ENCODE peak calls at places on chromosomes 11 and 22, in five cellular contexts. One of them, this sample, is unnamed.

GRCh38 chr11:71112990-71113389 is 139.4 kb downstream of the SHANK2 start:
- DNase-seq in CD8-positive, alpha-beta T cell: no peak
- DNase-seq in cardiac fibroblast: no peak
- DNase-seq in hypothalamus: no peak
- DNase-seq in hepatic stellate cell: no peak
- DNase-seq in this sample: no peak

GRCh38 chr11:10002221-10002620 is 291.8 kb downstream of the SBF2 start:
- DNase-seq in CD8-positive, alpha-beta T cell: no peak
- DNase-seq in cardiac fibroblast: no peak
- DNase-seq in hypothalamus: no peak
- DNase-seq in hepatic stellate cell: no peak
- DNase-seq in this sample: no peak

GRCh38 chr22:20128902-20129746 is 2.5 kb upstream of the ZDHHC8 start:
- DNase-seq in CD8-positive, alpha-beta T cell: no peak
- DNase-seq in cardiac fibroblast: peak
- DNase-seq in hypothalamus: no peak
- DNase-seq in hepatic stellate cell: peak
- DNase-seq in this sample: peak

GRCh38 chr11:119195680-119196079 is 10.4 kb downstream of the NHERF4 start:
- DNase-seq in CD8-positive, alpha-beta T cell: no peak
- DNase-seq in cardiac fibroblast: peak
- DNase-seq in hypothalamus: no peak
- DNase-seq in hepatic stellate cell: peak
- DNase-seq in this sample: no peak

GRCh38 chr11:10326080-10326964 is 21.4 kb downstream of the ADM start:
- DNase-seq in CD8-positive, alpha-beta T cell: no peak
- DNase-seq in cardiac fibroblast: peak
- DNase-seq in hypothalamus: no peak
- DNase-seq in hepatic stellate cell: no peak
- DNase-seq in this sample: no peak

GRCh38 chr11:86811637-86812321 is 11.4 kb downstream of the PRSS23 start:
- DNase-seq in CD8-positive, alpha-beta T cell: no peak
- DNase-seq in cardiac fibroblast: peak
- DNase-seq in hypothalamus: no peak
- DNase-seq in hepatic stellate cell: peak
- DNase-seq in this sample: no peak

GRCh38 chr11:121983901-121984300 is 132.1 kb downstream of the BLID start:
- DNase-seq in CD8-positive, alpha-beta T cell: no peak
- DNase-seq in cardiac fibroblast: no peak
- DNase-seq in hypothalamus: no peak
- DNase-seq in hepatic stellate cell: no peak
- DNase-seq in this sample: no peak

GRCh38 chr11:111360150-111361043 is 18.7 kb downstream of the POU2AF1 start:
- DNase-seq in CD8-positive, alpha-beta T cell: no peak
- DNase-seq in cardiac fibroblast: no peak
- DNase-seq in hypothalamus: no peak
- DNase-seq in hepatic stellate cell: no peak
- DNase-seq in this sample: no peak

GRCh38 chr22:30385913-30386312 is 1.3 kb downstream of the RNF215 start:
- DNase-seq in CD8-positive, alpha-beta T cell: no peak
- DNase-seq in cardiac fibroblast: no peak
- DNase-seq in hypothalamus: no peak
- DNase-seq in hepatic stellate cell: no peak
- DNase-seq in this sample: no peak

GRCh38 chr11:8360086-8360828 is 96.6 kb upstream of the LMO1 start:
- DNase-seq in CD8-positive, alpha-beta T cell: no peak
- DNase-seq in cardiac fibroblast: no peak
- DNase-seq in hypothalamus: no peak
- DNase-seq in hepatic stellate cell: no peak
- DNase-seq in this sample: no peak

GRCh38 chr11:7907121-7907520 is 23.9 kb downstream of the OR10A6 start:
- DNase-seq in CD8-positive, alpha-beta T cell: no peak
- DNase-seq in cardiac fibroblast: no peak
- DNase-seq in hypothalamus: no peak
- DNase-seq in hepatic stellate cell: no peak
- DNase-seq in this sample: no peak

GRCh38 chr22:31707519-31707918 is 42.4 kb downstream of the PRR14L start:
- DNase-seq in CD8-positive, alpha-beta T cell: no peak
- DNase-seq in cardiac fibroblast: no peak
- DNase-seq in hypothalamus: no peak
- DNase-seq in hepatic stellate cell: no peak
- DNase-seq in this sample: no peak

GRCh38 chr22:29306175-29306829 is at the start of gene GAS2L1:
- DNase-seq in CD8-positive, alpha-beta T cell: no peak
- DNase-seq in cardiac fibroblast: peak
- DNase-seq in hypothalamus: no peak
- DNase-seq in hepatic stellate cell: peak
- DNase-seq in this sample: no peak

GRCh38 chr11:119484741-119485605 is 62.0 kb upstream of the THY1 start:
- DNase-seq in CD8-positive, alpha-beta T cell: no peak
- DNase-seq in cardiac fibroblast: no peak
- DNase-seq in hypothalamus: no peak
- DNase-seq in hepatic stellate cell: no peak
- DNase-seq in this sample: no peak

GRCh38 chr11:59145534-59145933 is 2.9 kb downstream of the FAM111A start:
- DNase-seq in CD8-positive, alpha-beta T cell: no peak
- DNase-seq in cardiac fibroblast: peak
- DNase-seq in hypothalamus: no peak
- DNase-seq in hepatic stellate cell: peak
- DNase-seq in this sample: no peak

GRCh38 chr22:26922804-26923203 is 265.4 kb downstream of the MIAT start:
- DNase-seq in CD8-positive, alpha-beta T cell: no peak
- DNase-seq in cardiac fibroblast: no peak
- DNase-seq in hypothalamus: no peak
- DNase-seq in hepatic stellate cell: no peak
- DNase-seq in this sample: no peak

GRCh38 chr11:113376156-113376555 is 11.4 kb upstream of the ANKK1 start:
- DNase-seq in CD8-positive, alpha-beta T cell: no peak
- DNase-seq in cardiac fibroblast: peak
- DNase-seq in hypothalamus: no peak
- DNase-seq in hepatic stellate cell: no peak
- DNase-seq in this sample: no peak

GRCh38 chr11:96073536-96073935 is 149.6 kb upstream of the MTMR2 start:
- DNase-seq in CD8-positive, alpha-beta T cell: no peak
- DNase-seq in cardiac fibroblast: no peak
- DNase-seq in hypothalamus: no peak
- DNase-seq in hepatic stellate cell: no peak
- DNase-seq in this sample: no peak

GRCh38 chr11:123608945-123609344 is 45.5 kb downstream of the SCN3B start:
- DNase-seq in CD8-positive, alpha-beta T cell: no peak
- DNase-seq in cardiac fibroblast: no peak
- DNase-seq in hypothalamus: no peak
- DNase-seq in hepatic stellate cell: no peak
- DNase-seq in this sample: no peak

GRCh38 chr22:20776624-20777405 is 2.9 kb downstream of the SERPIND1 start:
- DNase-seq in CD8-positive, alpha-beta T cell: no peak
- DNase-seq in cardiac fibroblast: no peak
- DNase-seq in hypothalamus: no peak
- DNase-seq in hepatic stellate cell: no peak
- DNase-seq in this sample: no peak

GRCh38 chr22:20393705-20394476 is at the start of gene ZNF74:
- DNase-seq in CD8-positive, alpha-beta T cell: peak
- DNase-seq in cardiac fibroblast: peak
- DNase-seq in hypothalamus: peak
- DNase-seq in hepatic stellate cell: peak
- DNase-seq in this sample: peak

GRCh38 chr11:46970913-46971625 is 34.5 kb downstream of the CSTPP1 start:
- DNase-seq in CD8-positive, alpha-beta T cell: no peak
- DNase-seq in cardiac fibroblast: no peak
- DNase-seq in hypothalamus: no peak
- DNase-seq in hepatic stellate cell: no peak
- DNase-seq in this sample: no peak

GRCh38 chr22:23457586-23457985 is 122.5 kb downstream of the IGLL1 start:
- DNase-seq in CD8-positive, alpha-beta T cell: no peak
- DNase-seq in cardiac fibroblast: no peak
- DNase-seq in hypothalamus: no peak
- DNase-seq in hepatic stellate cell: no peak
- DNase-seq in this sample: no peak

GRCh38 chr11:94775576-94776327 is 7.6 kb downstream of the AMOTL1 start:
- DNase-seq in CD8-positive, alpha-beta T cell: no peak
- DNase-seq in cardiac fibroblast: no peak
- DNase-seq in hypothalamus: no peak
- DNase-seq in hepatic stellate cell: no peak
- DNase-seq in this sample: no peak

GRCh38 chr22:38953577-38954413 is 3.6 kb upstream of the APOBEC3A start:
- DNase-seq in CD8-positive, alpha-beta T cell: no peak
- DNase-seq in cardiac fibroblast: no peak
- DNase-seq in hypothalamus: no peak
- DNase-seq in hepatic stellate cell: no peak
- DNase-seq in this sample: no peak

GRCh38 chr11:58067685-58068084 is 36.9 kb downstream of the OR6Q1 start:
- DNase-seq in CD8-positive, alpha-beta T cell: no peak
- DNase-seq in cardiac fibroblast: no peak
- DNase-seq in hypothalamus: no peak
- DNase-seq in hepatic stellate cell: no peak
- DNase-seq in this sample: no peak

GRCh38 chr11:7549681-7550080 is 35.9 kb downstream of the PPFIBP2 start:
- DNase-seq in CD8-positive, alpha-beta T cell: no peak
- DNase-seq in cardiac fibroblast: no peak
- DNase-seq in hypothalamus: no peak
- DNase-seq in hepatic stellate cell: no peak
- DNase-seq in this sample: no peak

GRCh38 chr22:43101306-43101705 is 9.2 kb upstream of the BIK start:
- DNase-seq in CD8-positive, alpha-beta T cell: no peak
- DNase-seq in cardiac fibroblast: peak
- DNase-seq in hypothalamus: no peak
- DNase-seq in hepatic stellate cell: no peak
- DNase-seq in this sample: no peak

This sample was measured in naive thymus-derived CD4-positive, alpha-beta T cell.